ENCODE peak calls at places on chromosomes 7 and 10, in six cellular contexts. One of them, this sample, is unnamed.

GRCh38 chr10:3525832-3526449 is 259.1 kb downstream of the KLF6 start:
- DNase-seq in adrenal gland: peak
- DNase-seq in upper lobe of right lung: no peak
- DNase-seq in G401: no peak
- DNase-seq in progenitor cell of endocrine pancreas: no peak
- DNase-seq in NCI-H1417: no peak
- DNase-seq in this sample: peak

GRCh38 chr10:86756511-86757109 is at the start of gene BMPR1A:
- DNase-seq in upper lobe of right lung: peak
- DNase-seq in progenitor cell of endocrine pancreas: peak
- DNase-seq in adrenal gland: peak
- DNase-seq in G401: no peak
- DNase-seq in NCI-H1417: no peak
- DNase-seq in this sample: no peak

GRCh38 chr7:70356324-70356797 is 758.1 kb downstream of the AUTS2 start:
- DNase-seq in progenitor cell of endocrine pancreas: no peak
- DNase-seq in upper lobe of right lung: no peak
- DNase-seq in NCI-H1417: no peak
- DNase-seq in adrenal gland: no peak
- DNase-seq in G401: no peak
- DNase-seq in this sample: no peak

GRCh38 chr10:79146611-79147130 is 77.9 kb downstream of the ZMIZ1 start:
- DNase-seq in NCI-H1417: no peak
- DNase-seq in G401: peak
- DNase-seq in progenitor cell of endocrine pancreas: no peak
- DNase-seq in adrenal gland: peak
- DNase-seq in upper lobe of right lung: peak
- DNase-seq in this sample: no peak

GRCh38 chr10:124222298-124223000 is 129.1 kb upstream of the CHST15 start:
- DNase-seq in upper lobe of right lung: no peak
- DNase-seq in NCI-H1417: no peak
- DNase-seq in G401: no peak
- DNase-seq in progenitor cell of endocrine pancreas: no peak
- DNase-seq in adrenal gland: no peak
- DNase-seq in this sample: no peak

GRCh38 chr7:146397141-146397540 is 280.5 kb downstream of the CNTNAP2 start:
- DNase-seq in NCI-H1417: no peak
- DNase-seq in progenitor cell of endocrine pancreas: no peak
- DNase-seq in adrenal gland: no peak
- DNase-seq in upper lobe of right lung: no peak
- DNase-seq in G401: no peak
- DNase-seq in this sample: no peak

GRCh38 chr7:74479961-74480829 is 26.5 kb downstream of the GTF2IRD1 start:
- DNase-seq in NCI-H1417: peak
- DNase-seq in adrenal gland: peak
- DNase-seq in G401: peak
- DNase-seq in upper lobe of right lung: peak
- DNase-seq in progenitor cell of endocrine pancreas: peak
- DNase-seq in this sample: no peak

GRCh38 chr10:112006831-112007230 is 176.7 kb downstream of the GPAM start:
- DNase-seq in progenitor cell of endocrine pancreas: no peak
- DNase-seq in G401: no peak
- DNase-seq in NCI-H1417: no peak
- DNase-seq in upper lobe of right lung: no peak
- DNase-seq in adrenal gland: no peak
- DNase-seq in this sample: no peak

GRCh38 chr7:128974241-128974934 is 36.7 kb downstream of the IRF5 start:
- DNase-seq in NCI-H1417: no peak
- DNase-seq in G401: no peak
- DNase-seq in upper lobe of right lung: no peak
- DNase-seq in adrenal gland: no peak
- DNase-seq in progenitor cell of endocrine pancreas: no peak
- DNase-seq in this sample: no peak

GRCh38 chr10:102462512-102463054 is 11.2 kb upstream of the C10orf95 start:
- DNase-seq in upper lobe of right lung: no peak
- DNase-seq in progenitor cell of endocrine pancreas: no peak
- DNase-seq in G401: no peak
- DNase-seq in adrenal gland: no peak
- DNase-seq in NCI-H1417: no peak
- DNase-seq in this sample: no peak

GRCh38 chr7:127824682-127825081 is 172.7 kb downstream of the SND1 start:
- DNase-seq in NCI-H1417: no peak
- DNase-seq in progenitor cell of endocrine pancreas: no peak
- DNase-seq in G401: no peak
- DNase-seq in upper lobe of right lung: no peak
- DNase-seq in adrenal gland: no peak
- DNase-seq in this sample: no peak